ENCODE peak calls at places on chromosomes 4 and X, in five cellular contexts. I, R, E, L and X are unnamed samples.
A peak's percentile ranks its signal among the peaks of the same experiment; 100 is the strongest.

GRCh38 chr4:122129061-122129460 is 23.1 kb upstream of the BLTP1 start:
- DNase-seq in I (no peak), R (no peak), E (peak; percentile 2), L (no peak), X (no peak)

GRCh38 chr4:108830509-108831244 is 67.8 kb upstream of the ETNPPL start:
- DNase-seq in I (no peak), R (peak; percentile 39), E (peak; percentile 47), L (no peak), X (no peak)

GRCh38 chr4:11297201-11297600 is 131.5 kb downstream of the HS3ST1 start:
- DNase-seq in I (no peak), R (no peak), E (peak; percentile 71), L (no peak), X (no peak)

GRCh38 chr4:30429813-30430466 is 290.2 kb upstream of the PCDH7 start:
- DNase-seq in I (no peak), R (no peak), E (peak; percentile 85), L (no peak), X (no peak)

GRCh38 chr4:107034982-107035710 is 967 bp downstream of the DKK2 start:
- DNase-seq in I (no peak), R (peak; percentile 6), E (peak; percentile 44), L (peak; percentile 40), X (no peak)

GRCh38 chr4:80268081-80268823 is 1.8 kb downstream of the FGF5 start:
- DNase-seq in I (no peak), R (no peak), E (peak; percentile 66), L (peak; percentile 30), X (no peak)

GRCh38 chr4:68342139-68342538 is 7.8 kb downstream of the YTHDC1 start:
- DNase-seq in I (peak; percentile 6), R (no peak), E (peak; percentile 67), L (no peak), X (no peak)

GRCh38 chr4:140296871-140297570 is 76.4 kb upstream of the SCOC start:
- DNase-seq in I (peak; percentile 48), R (no peak), E (peak; percentile 62), L (peak; percentile 28), X (no peak)

GRCh38 chr4:38424171-38424871 is 239.7 kb upstream of the KLF3 start:
- DNase-seq in I (no peak), R (peak; percentile 52), E (no peak), L (no peak), X (no peak)

GRCh38 chrX:154113729-154114128 is 16.2 kb upstream of the MECP2 start:
- DNase-seq in I (no peak), R (no peak), E (no peak), L (no peak), X (no peak)

GRCh38 chr4:70236125-70236524 is 6.3 kb upstream of the CSN3 start:
- DNase-seq in I (no peak), R (no peak), E (no peak), L (no peak), X (no peak)

GRCh38 chr4:159368320-159368719 is 265.4 kb downstream of the RAPGEF2 start:
- DNase-seq in I (no peak), R (no peak), E (no peak), L (no peak), X (no peak)

GRCh38 chr4:54063737-54064316 is 578 bp downstream of the CHIC2 start:
- DNase-seq in I (peak; percentile 17), R (peak; percentile 41), E (peak; percentile 36), L (peak; percentile 58), X (peak; percentile 57)

GRCh38 chrX:2549874-2550273 is 49.1 kb upstream of the DHRSX start:
- DNase-seq in I (no peak), R (no peak), E (no peak), L (no peak), X (no peak)

GRCh38 chr4:108054025-108054424 is 64.3 kb downstream of the HADH start:
- DNase-seq in I (no peak), R (no peak), E (no peak), L (no peak), X (no peak)

GRCh38 chr4:101222156-101222845 is 125.0 kb downstream of the PPP3CA start:
- DNase-seq in I (no peak), R (no peak), E (no peak), L (no peak), X (no peak)

GRCh38 chrX:79477691-79478090 is 110.6 kb upstream of the ITM2A start:
- DNase-seq in I (no peak), R (no peak), E (no peak), L (no peak), X (no peak)

GRCh38 chr4:123158576-123158975 is 236.2 kb upstream of the NUDT6 start:
- DNase-seq in I (no peak), R (no peak), E (no peak), L (no peak), X (no peak)

GRCh38 chrX:148572332-148572731 is 71.9 kb downstream of the AFF2 start:
- DNase-seq in I (no peak), R (no peak), E (no peak), L (no peak), X (no peak)

GRCh38 chr4:56677673-56678072 is 3.4 kb downstream of the HOPX start:
- DNase-seq in I (no peak), R (no peak), E (no peak), L (no peak), X (no peak)

GRCh38 chr4:152806492-152807125 is 26.9 kb downstream of the ARFIP1 start:
- DNase-seq in I (no peak), R (no peak), E (peak; percentile 14), L (no peak), X (no peak)

GRCh38 chrX:41051303-41051702 is 33.9 kb upstream of the USP9X start:
- DNase-seq in I (no peak), R (no peak), E (no peak), L (no peak), X (no peak)

GRCh38 chr4:71275570-71275969 is 63.2 kb upstream of the SLC4A4 start:
- DNase-seq in I (no peak), R (no peak), E (no peak), L (no peak), X (no peak)

DNA sequence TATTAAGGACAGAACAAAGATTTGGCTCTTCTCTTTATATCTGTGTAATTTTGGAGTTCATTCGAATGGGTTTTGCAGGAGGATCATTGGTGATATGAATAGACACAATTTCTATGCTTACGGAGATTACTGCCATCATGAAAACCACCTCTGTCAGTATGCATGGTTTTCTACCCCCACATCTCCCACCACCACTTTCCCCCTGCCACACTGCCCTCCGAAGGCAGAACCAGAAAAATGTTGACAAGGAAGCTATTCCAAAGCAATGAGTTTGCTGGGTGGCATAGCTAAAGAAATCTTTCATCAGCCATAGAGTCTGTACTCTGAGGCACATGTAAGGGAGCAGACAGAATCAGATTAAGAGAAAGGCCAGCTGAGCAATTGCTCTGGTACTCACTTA is 567.3 kb upstream of the ACTRT1 start:
- DNase-seq in I (no peak), R (no peak), E (no peak), L (no peak), X (no peak)
- TF ChIP-seq CTCF in I (no peak), R (no peak), E (no peak), L (no peak), X (no peak)

DNA sequence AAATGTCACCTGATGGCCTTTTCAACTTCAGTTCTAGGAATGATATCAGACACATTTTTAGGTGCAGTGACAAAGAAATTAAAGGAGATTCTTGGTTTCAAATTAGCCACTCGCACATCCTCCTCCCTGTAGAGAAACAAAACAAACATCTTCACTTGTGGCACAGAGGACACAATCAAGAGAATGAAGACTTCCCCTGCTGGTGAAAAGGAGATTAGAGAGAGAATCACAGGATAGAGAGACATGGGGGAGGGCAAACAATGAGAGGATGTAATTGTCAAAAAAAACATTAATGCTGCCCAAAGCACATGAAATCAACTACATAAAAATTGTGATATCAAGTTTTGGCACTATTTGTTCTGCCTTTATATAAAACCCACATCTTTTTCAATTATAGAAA is 34.5 kb downstream of the ACE2 start:
- DNase-seq in I (no peak), R (no peak), E (no peak), L (no peak), X (no peak)
- TF ChIP-seq CTCF in I (no peak), R (no peak), E (peak; percentile 8), L (no peak), X (no peak)

GRCh38 chr4:15376594-15376993 is 51.2 kb upstream of the C1QTNF7 start:
- DNase-seq in I (no peak), R (no peak), E (peak; percentile 45), L (no peak), X (no peak)

GRCh38 chr4:15376145-15376544 is 51.7 kb upstream of the C1QTNF7 start:
- DNase-seq in I (no peak), R (no peak), E (no peak), L (no peak), X (no peak)

GRCh38 chr4:15375707-15376106 is 52.1 kb upstream of the C1QTNF7 start:
- DNase-seq in I (no peak), R (no peak), E (no peak), L (no peak), X (no peak)

GRCh38 chr4:15373363-15373762 is 54.5 kb upstream of the C1QTNF7 start:
- DNase-seq in I (no peak), R (no peak), E (peak; percentile 11), L (no peak), X (no peak)

DNA sequence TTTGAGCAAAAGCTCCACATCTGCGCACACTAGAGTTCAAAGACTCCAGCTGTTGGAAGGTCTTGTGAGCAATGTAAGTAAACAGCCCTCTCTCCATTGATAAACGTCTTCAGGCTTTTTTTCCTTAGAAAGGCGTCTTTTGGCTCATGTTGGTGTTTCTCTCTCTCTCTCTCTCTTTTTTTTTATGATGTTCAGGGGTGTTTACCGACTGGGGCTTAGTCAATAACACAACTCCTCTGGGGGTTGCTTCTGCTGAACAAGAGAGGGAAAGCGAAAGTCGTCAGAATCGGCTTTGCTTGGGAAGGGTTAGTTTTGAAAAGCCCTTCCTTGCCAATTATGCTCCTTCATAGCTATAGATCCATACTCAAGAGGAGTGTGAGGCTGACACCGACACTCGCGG is 53.1 kb upstream of the C1QTNF7 start:
- DNase-seq in I (no peak), R (no peak), E (no peak), L (no peak), X (no peak)
- TF ChIP-seq CTCF in I (no peak), R (no peak), E (no peak), L (no peak), X (no peak)

GRCh38 chr4:173362666-173363065 is 8.1 kb upstream of the SAP30 start:
- DNase-seq in I (no peak), R (no peak), E (no peak), L (no peak), X (no peak)

GRCh38 chr4:173357939-173358338 is 12.8 kb upstream of the SAP30 start:
- DNase-seq in I (no peak), R (no peak), E (no peak), L (no peak), X (no peak)

GRCh38 chr4:173365359-173365996 is 5.3 kb upstream of the SAP30 start:
- DNase-seq in I (peak; percentile 11), R (peak; percentile 20), E (no peak), L (no peak), X (no peak)

DNA sequence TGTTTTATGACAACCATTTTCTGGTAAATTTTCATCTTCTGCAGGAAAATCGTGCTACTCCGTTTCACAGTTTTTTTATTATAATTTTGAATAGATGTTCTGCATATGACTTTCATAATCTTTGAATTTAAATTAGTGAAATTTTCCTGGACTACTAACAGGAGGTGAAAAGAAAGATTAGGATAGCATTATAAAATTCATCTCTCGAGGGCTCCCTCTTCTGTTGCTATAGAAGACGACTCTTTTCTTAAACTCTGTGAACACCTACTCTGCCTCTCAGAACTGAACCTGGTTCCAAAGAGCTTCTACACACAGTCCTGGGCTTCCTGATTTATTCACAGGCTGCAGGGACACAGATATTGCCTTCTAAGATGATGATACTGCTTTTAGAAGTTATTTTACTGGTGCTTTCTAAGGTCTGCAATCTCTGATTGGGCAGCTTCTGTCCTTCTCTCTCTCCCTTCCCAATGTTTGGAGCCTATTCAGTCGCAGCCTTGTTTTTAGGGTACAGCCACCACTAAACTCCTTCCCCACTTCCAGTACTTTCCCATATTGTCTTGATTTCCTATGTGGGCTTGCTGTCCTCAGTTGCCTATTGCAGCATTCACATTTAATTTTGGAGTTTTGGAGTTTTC is 10.1 kb upstream of the SAP30 start:
- DNase-seq in I (peak; percentile 11), R (no peak), E (no peak), L (no peak), X (no peak)
- TF ChIP-seq CTCF in I (no peak), R (no peak), E (peak; percentile 23), L (no peak), X (no peak)